ENCODE peak calls at places on chromosomes 6 and 20, in seven cellular contexts. One of them, this sample, is unnamed. For H3K4me1, the result is how much of the 10 kb centered on the place peaks cover.

GRCh38 chr6:36326351-36326995 is 10.2 kb downstream of the BNIP5 start:
- DNase-seq in stomach: no peak
- DNase-seq in CD4-positive, alpha-beta memory T cell: no peak
- DNase-seq in endodermal cell: no peak
- DNase-seq in astrocyte: no peak
- DNase-seq in adipocyte: no peak
- DNase-seq in heart right ventricle: peak
- DNase-seq in this sample: no peak

GRCh38 chr20:55592866-55593265 is 412.5 kb downstream of the CBLN4 start:
- DNase-seq in stomach: no peak
- DNase-seq in CD4-positive, alpha-beta memory T cell: no peak
- DNase-seq in endodermal cell: no peak
- DNase-seq in astrocyte: no peak
- DNase-seq in adipocyte: no peak
- DNase-seq in heart right ventricle: no peak
- DNase-seq in this sample: no peak

GRCh38 chr6:125512621-125513020 is 210.9 kb upstream of the HDDC2 start:
- DNase-seq in stomach: no peak
- DNase-seq in CD4-positive, alpha-beta memory T cell: no peak
- DNase-seq in endodermal cell: no peak
- DNase-seq in astrocyte: no peak
- DNase-seq in adipocyte: no peak
- DNase-seq in heart right ventricle: no peak
- DNase-seq in this sample: no peak

GRCh38 chr20:17857639-17858449 is 110.8 kb downstream of the SNX5 start:
- DNase-seq in stomach: no peak
- DNase-seq in CD4-positive, alpha-beta memory T cell: no peak
- DNase-seq in endodermal cell: no peak
- DNase-seq in astrocyte: no peak
- DNase-seq in adipocyte: no peak
- DNase-seq in heart right ventricle: no peak
- DNase-seq in this sample: no peak

GRCh38 chr6:43636312-43636667 is 650 bp downstream of the MAD2L1BP start:
- DNase-seq in stomach: no peak
- DNase-seq in CD4-positive, alpha-beta memory T cell: peak
- DNase-seq in endodermal cell: no peak
- DNase-seq in astrocyte: peak
- DNase-seq in adipocyte: peak
- DNase-seq in heart right ventricle: no peak
- DNase-seq in this sample: no peak

GRCh38 chr6:3525915-3526314 is 69.1 kb upstream of the SLC22A23 start:
- DNase-seq in stomach: no peak
- DNase-seq in CD4-positive, alpha-beta memory T cell: no peak
- DNase-seq in endodermal cell: no peak
- DNase-seq in astrocyte: no peak
- DNase-seq in adipocyte: no peak
- DNase-seq in heart right ventricle: no peak
- DNase-seq in this sample: no peak

GRCh38 chr20:3238616-3239025 is 369 bp downstream of the SLC4A11 start:
- DNase-seq in stomach: peak
- DNase-seq in CD4-positive, alpha-beta memory T cell: peak
- DNase-seq in endodermal cell: peak
- DNase-seq in astrocyte: no peak
- DNase-seq in adipocyte: peak
- DNase-seq in heart right ventricle: peak
- DNase-seq in this sample: peak

GRCh38 chr6:13992417-13993055 is 67.8 kb downstream of the RNF182 start:
- DNase-seq in stomach: no peak
- DNase-seq in CD4-positive, alpha-beta memory T cell: no peak
- DNase-seq in endodermal cell: no peak
- DNase-seq in astrocyte: peak
- DNase-seq in adipocyte: peak
- DNase-seq in heart right ventricle: no peak
- DNase-seq in this sample: no peak

GRCh38 chr6:158640519-158640918 is 4.0 kb downstream of the DYNLT1 start:
- DNase-seq in stomach: peak
- DNase-seq in CD4-positive, alpha-beta memory T cell: no peak
- DNase-seq in endodermal cell: peak
- DNase-seq in astrocyte: no peak
- DNase-seq in adipocyte: no peak
- DNase-seq in heart right ventricle: no peak
- DNase-seq in this sample: no peak

GRCh38 chr20:11376998-11377397 is 540.7 kb upstream of the BTBD3 start:
- DNase-seq in stomach: no peak
- DNase-seq in CD4-positive, alpha-beta memory T cell: no peak
- DNase-seq in endodermal cell: no peak
- DNase-seq in astrocyte: peak
- DNase-seq in adipocyte: no peak
- DNase-seq in heart right ventricle: no peak
- DNase-seq in this sample: no peak

GRCh38 chr6:28212510-28213212 is 12.4 kb upstream of the ZSCAN9 start:
- DNase-seq in stomach: no peak
- DNase-seq in CD4-positive, alpha-beta memory T cell: no peak
- DNase-seq in endodermal cell: peak
- DNase-seq in astrocyte: peak
- DNase-seq in adipocyte: peak
- DNase-seq in heart right ventricle: no peak
- DNase-seq in this sample: peak

GRCh38 chr6:35710241-35710847 is 21.6 kb upstream of the FKBP5 start:
- DNase-seq in stomach: peak
- DNase-seq in CD4-positive, alpha-beta memory T cell: peak
- DNase-seq in endodermal cell: peak
- DNase-seq in astrocyte: no peak
- DNase-seq in adipocyte: no peak
- DNase-seq in heart right ventricle: no peak
- DNase-seq in this sample: no peak

GRCh38 chr6:33136310-33136895 is 55.9 kb downstream of the COL11A2 start:
- DNase-seq in stomach: no peak
- DNase-seq in CD4-positive, alpha-beta memory T cell: no peak
- DNase-seq in endodermal cell: no peak
- DNase-seq in astrocyte: no peak
- DNase-seq in adipocyte: no peak
- DNase-seq in heart right ventricle: no peak
- DNase-seq in this sample: no peak

GRCh38 chr20:45626540-45626939 is 3.0 kb upstream of the WFDC10A start:
- DNase-seq in stomach: no peak
- DNase-seq in CD4-positive, alpha-beta memory T cell: no peak
- DNase-seq in endodermal cell: no peak
- DNase-seq in astrocyte: no peak
- DNase-seq in adipocyte: no peak
- DNase-seq in heart right ventricle: no peak
- DNase-seq in this sample: no peak

DNA sequence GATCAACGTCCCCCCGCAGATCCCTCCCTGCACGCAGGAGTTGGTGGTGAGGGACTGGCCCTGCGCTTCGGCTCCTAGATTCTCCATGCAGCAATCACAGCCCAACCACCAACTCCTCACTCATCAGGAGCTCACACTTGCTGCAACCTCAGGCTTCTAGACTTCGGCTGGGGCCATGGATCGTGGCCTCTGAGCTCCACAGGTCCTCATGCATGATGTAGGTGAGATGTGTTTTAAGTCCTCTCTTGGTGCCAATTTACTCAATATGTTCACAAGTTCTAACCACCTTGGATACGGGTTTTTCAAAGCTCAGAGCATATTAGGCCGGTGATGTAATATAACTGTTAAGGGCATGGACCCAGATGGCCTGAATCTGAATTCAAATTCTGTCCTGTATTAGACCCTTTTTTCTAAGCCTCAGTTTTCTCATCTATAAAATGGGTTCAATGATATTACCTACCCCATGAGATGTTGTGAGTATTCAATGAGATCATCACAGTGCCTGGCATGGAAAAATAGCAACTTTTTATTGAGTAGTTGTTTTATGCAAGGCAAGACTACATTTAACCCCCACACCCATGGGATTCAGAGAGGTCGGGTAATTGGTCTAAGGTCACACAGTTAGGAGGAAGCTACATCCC is 31.0 kb downstream of the SUN5 start:
- DNase-seq in stomach: no peak
- DNase-seq in CD4-positive, alpha-beta memory T cell: no peak
- DNase-seq in endodermal cell: peak
- DNase-seq in astrocyte: no peak
- DNase-seq in adipocyte: no peak
- DNase-seq in heart right ventricle: no peak
- DNase-seq in this sample: no peak
- H3K4me1 ChIP-seq in stomach: under half
- H3K4me1 ChIP-seq in CD4-positive, alpha-beta memory T cell: half or more
- H3K4me1 ChIP-seq in endodermal cell: under half
- H3K4me1 ChIP-seq in astrocyte: under half
- H3K4me1 ChIP-seq in adipocyte: under half
- H3K4me1 ChIP-seq in heart right ventricle: under half
- H3K4me1 ChIP-seq in this sample: under half

GRCh38 chr6:90894285-90895144 is 307.6 kb upstream of the MAP3K7 start:
- DNase-seq in stomach: no peak
- DNase-seq in CD4-positive, alpha-beta memory T cell: no peak
- DNase-seq in endodermal cell: no peak
- DNase-seq in astrocyte: no peak
- DNase-seq in adipocyte: no peak
- DNase-seq in heart right ventricle: no peak
- DNase-seq in this sample: no peak
- H3K4me1 ChIP-seq in stomach: under half
- H3K4me1 ChIP-seq in CD4-positive, alpha-beta memory T cell: under half
- H3K4me1 ChIP-seq in endodermal cell: under half
- H3K4me1 ChIP-seq in astrocyte: under half
- H3K4me1 ChIP-seq in adipocyte: under half
- H3K4me1 ChIP-seq in heart right ventricle: under half
- H3K4me1 ChIP-seq in this sample: under half

DNA sequence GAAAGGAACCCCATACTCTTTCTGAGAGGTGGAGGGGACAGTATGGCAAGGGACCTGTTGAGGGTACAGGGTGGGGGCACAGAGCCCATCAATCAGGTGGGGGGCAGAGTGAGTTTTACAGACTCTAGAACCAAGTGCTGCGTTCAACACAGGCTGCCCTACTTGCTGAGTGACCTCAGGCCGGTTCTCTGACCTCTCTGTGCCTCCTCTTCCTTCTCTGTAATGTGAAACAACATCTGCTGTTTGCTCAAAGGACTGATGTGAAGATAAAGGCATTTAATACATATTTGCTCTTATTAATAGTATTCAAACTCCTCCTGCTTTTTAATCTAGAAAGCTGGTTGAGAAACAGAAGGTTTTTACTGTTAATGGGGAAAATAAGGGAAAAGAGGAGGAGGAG is 25.9 kb upstream of the APMAP start:
- DNase-seq in stomach: peak
- DNase-seq in CD4-positive, alpha-beta memory T cell: no peak
- DNase-seq in endodermal cell: no peak
- DNase-seq in astrocyte: no peak
- DNase-seq in adipocyte: no peak
- DNase-seq in heart right ventricle: no peak
- DNase-seq in this sample: peak
- H3K4me1 ChIP-seq in stomach: half or more
- H3K4me1 ChIP-seq in CD4-positive, alpha-beta memory T cell: under half
- H3K4me1 ChIP-seq in endodermal cell: under half
- H3K4me1 ChIP-seq in astrocyte: under half
- H3K4me1 ChIP-seq in adipocyte: under half
- H3K4me1 ChIP-seq in heart right ventricle: under half
- H3K4me1 ChIP-seq in this sample: under half

DNA sequence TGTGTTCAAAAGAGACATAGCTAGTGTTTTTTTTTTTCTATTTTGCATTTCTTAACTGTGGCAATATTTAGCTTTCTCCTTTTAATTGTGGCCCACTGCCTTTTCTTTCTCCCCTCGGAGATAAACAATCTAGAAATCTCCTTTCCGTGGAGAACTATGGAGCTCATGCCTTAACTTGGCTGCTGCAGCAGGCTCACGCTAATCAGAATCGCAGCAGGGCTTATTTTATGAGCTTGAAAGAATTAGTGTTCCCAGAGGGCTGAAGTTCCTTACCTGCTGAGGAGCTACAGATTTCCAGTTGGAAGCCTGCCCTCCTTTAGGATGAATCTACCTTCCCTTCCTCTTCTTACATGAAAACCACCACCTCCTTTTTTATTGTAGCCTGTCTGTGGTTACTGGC is 35.6 kb downstream of the CTNNBL1 start:
- DNase-seq in stomach: no peak
- DNase-seq in CD4-positive, alpha-beta memory T cell: no peak
- DNase-seq in endodermal cell: no peak
- DNase-seq in astrocyte: no peak
- DNase-seq in adipocyte: no peak
- DNase-seq in heart right ventricle: no peak
- DNase-seq in this sample: no peak
- H3K4me1 ChIP-seq in stomach: under half
- H3K4me1 ChIP-seq in CD4-positive, alpha-beta memory T cell: under half
- H3K4me1 ChIP-seq in endodermal cell: under half
- H3K4me1 ChIP-seq in astrocyte: under half
- H3K4me1 ChIP-seq in adipocyte: under half
- H3K4me1 ChIP-seq in heart right ventricle: under half
- H3K4me1 ChIP-seq in this sample: under half

GRCh38 chr6:131225959-131226358 is 90.7 kb downstream of the AKAP7 start:
- DNase-seq in stomach: no peak
- DNase-seq in CD4-positive, alpha-beta memory T cell: no peak
- DNase-seq in endodermal cell: no peak
- DNase-seq in astrocyte: no peak
- DNase-seq in adipocyte: no peak
- DNase-seq in heart right ventricle: no peak
- DNase-seq in this sample: no peak
- H3K4me1 ChIP-seq in stomach: under half
- H3K4me1 ChIP-seq in CD4-positive, alpha-beta memory T cell: under half
- H3K4me1 ChIP-seq in endodermal cell: under half
- H3K4me1 ChIP-seq in astrocyte: under half
- H3K4me1 ChIP-seq in adipocyte: under half
- H3K4me1 ChIP-seq in heart right ventricle: under half
- H3K4me1 ChIP-seq in this sample: under half